ENCODE peak calls at places on chromosome 4, in four cellular contexts. One of them, this sample, is unnamed.

GRCh38 chr4:1852904-1853623 is 2.9 kb downstream of the LETM1 start:
- DNase-seq in MCF 10A: no peak
- DNase-seq in sigmoid colon: no peak
- DNase-seq in mammary epithelial cell: no peak
- DNase-seq in this sample: no peak

GRCh38 chr4:129344058-129344457 is 248.1 kb downstream of the C4orf33 start:
- DNase-seq in MCF 10A: peak
- DNase-seq in sigmoid colon: no peak
- DNase-seq in mammary epithelial cell: peak
- DNase-seq in this sample: peak

GRCh38 chr4:40514409-40515025 is 115.1 kb downstream of the RBM47 start:
- DNase-seq in MCF 10A: peak
- DNase-seq in sigmoid colon: no peak
- DNase-seq in mammary epithelial cell: no peak
- DNase-seq in this sample: no peak

GRCh38 chr4:144647095-144647959 is 1.4 kb downstream of the HHIP start:
- DNase-seq in MCF 10A: no peak
- DNase-seq in mammary epithelial cell: no peak
- DNase-seq in sigmoid colon: no peak
- DNase-seq in this sample: peak

GRCh38 chr4:123345924-123346300 is 50.7 kb upstream of the SPRY1 start:
- DNase-seq in mammary epithelial cell: no peak
- DNase-seq in MCF 10A: no peak
- DNase-seq in sigmoid colon: no peak
- DNase-seq in this sample: no peak

GRCh38 chr4:15355464-15355863 is 72.4 kb upstream of the C1QTNF7 start:
- DNase-seq in MCF 10A: no peak
- DNase-seq in sigmoid colon: no peak
- DNase-seq in mammary epithelial cell: no peak
- DNase-seq in this sample: no peak

GRCh38 chr4:47071863-47072441 is 40.6 kb downstream of the GABRB1 start:
- DNase-seq in mammary epithelial cell: peak
- DNase-seq in sigmoid colon: no peak
- DNase-seq in MCF 10A: peak
- DNase-seq in this sample: peak

GRCh38 chr4:147103403-147103946 is 157.8 kb upstream of the TTC29 start:
- DNase-seq in sigmoid colon: peak
- DNase-seq in mammary epithelial cell: peak
- DNase-seq in MCF 10A: peak
- DNase-seq in this sample: peak

GRCh38 chr4:140238353-140239041 is 84.5 kb upstream of the MAML3 start:
- DNase-seq in MCF 10A: peak
- DNase-seq in sigmoid colon: peak
- DNase-seq in mammary epithelial cell: peak
- DNase-seq in this sample: peak

GRCh38 chr4:105496899-105497298 is 23.0 kb upstream of the PPA2 start:
- DNase-seq in MCF 10A: peak
- DNase-seq in sigmoid colon: no peak
- DNase-seq in mammary epithelial cell: no peak
- DNase-seq in this sample: no peak

DNA sequence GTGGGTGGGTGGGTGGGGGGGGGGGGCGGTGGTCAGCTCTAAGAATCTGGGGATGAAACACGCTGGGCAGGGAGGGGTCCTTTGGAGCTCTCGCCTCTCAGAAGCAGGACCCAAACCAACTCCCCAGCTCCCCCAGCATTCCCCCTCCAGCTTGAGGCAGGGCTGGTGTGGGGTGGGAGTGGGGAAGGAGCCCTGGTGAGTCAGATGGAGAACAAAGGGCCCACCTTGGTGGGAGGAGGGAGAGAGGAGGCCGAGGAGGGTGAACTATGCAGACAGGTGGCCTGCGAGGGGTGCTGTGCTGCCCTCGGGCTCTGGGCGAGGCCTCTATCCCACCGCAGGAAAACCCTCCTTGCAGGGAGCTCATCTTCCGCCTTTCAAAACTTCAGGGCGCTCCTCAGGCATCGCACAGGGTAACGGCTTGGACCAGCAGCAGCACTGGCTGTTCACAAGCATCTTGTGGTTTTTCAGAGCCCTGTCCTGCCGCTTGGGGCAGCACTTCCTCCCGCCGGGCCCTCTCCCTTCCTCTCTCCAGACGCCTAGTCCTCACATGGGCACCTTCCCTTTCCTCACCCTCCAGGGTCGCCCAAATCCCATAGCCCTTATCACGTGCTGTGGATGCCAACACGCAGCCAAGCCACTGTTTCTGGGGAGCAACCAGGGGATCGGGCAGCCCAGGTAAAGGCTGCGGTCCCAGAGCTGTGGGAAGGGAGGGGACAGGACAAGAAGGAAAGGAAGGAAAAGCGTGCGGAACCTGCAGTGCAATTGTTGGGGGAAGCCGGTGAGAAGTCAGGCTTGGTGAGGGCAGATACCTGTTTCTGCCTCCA is 34.0 kb upstream of the GRPEL1 start:
- DNase-seq in mammary epithelial cell: peak
- DNase-seq in MCF 10A: peak
- DNase-seq in sigmoid colon: peak
- DNase-seq in this sample: peak
- TF ChIP-seq CTCF in mammary epithelial cell: peak
- TF ChIP-seq CTCF in MCF 10A: peak
- TF ChIP-seq CTCF in sigmoid colon: peak
- TF ChIP-seq CTCF in this sample: peak

DNA sequence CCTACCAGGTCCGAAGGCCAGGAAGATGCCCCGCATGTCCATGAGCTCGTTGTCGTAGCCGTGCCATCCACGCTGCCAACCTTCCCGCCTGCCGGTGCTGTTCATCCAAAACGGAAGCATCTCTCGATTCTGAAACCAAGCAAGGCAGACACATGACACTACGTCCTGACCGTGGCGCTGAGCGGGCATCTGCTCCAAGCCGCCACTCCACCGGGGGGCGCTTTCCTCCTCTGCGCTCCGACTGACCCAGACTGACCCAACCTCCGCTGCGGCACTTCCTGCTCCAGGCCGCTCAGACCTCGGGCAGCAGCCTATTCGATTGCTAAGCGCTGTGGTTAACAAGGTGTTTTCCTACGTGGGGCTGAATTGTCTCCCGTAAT is 120.4 kb downstream of the ENPP6 start:
- DNase-seq in MCF 10A: no peak
- DNase-seq in sigmoid colon: peak
- DNase-seq in mammary epithelial cell: peak
- DNase-seq in this sample: peak
- TF ChIP-seq CTCF in MCF 10A: no peak
- TF ChIP-seq CTCF in sigmoid colon: peak
- TF ChIP-seq CTCF in mammary epithelial cell: peak
- TF ChIP-seq CTCF in this sample: peak

GRCh38 chr4:171588146-171588545 is 225.1 kb upstream of the GALNTL6 start:
- DNase-seq in sigmoid colon: no peak
- DNase-seq in mammary epithelial cell: no peak
- DNase-seq in MCF 10A: no peak
- DNase-seq in this sample: no peak
- TF ChIP-seq CTCF in sigmoid colon: no peak
- TF ChIP-seq CTCF in mammary epithelial cell: no peak
- TF ChIP-seq CTCF in MCF 10A: no peak
- TF ChIP-seq CTCF in this sample: no peak

GRCh38 chr4:53651142-53651720 is 59.9 kb upstream of the LNX1 start:
- DNase-seq in sigmoid colon: no peak
- DNase-seq in mammary epithelial cell: no peak
- DNase-seq in MCF 10A: peak
- DNase-seq in this sample: no peak

GRCh38 chr4:53656421-53656981 is 65.2 kb upstream of the LNX1 start:
- DNase-seq in MCF 10A: peak
- DNase-seq in sigmoid colon: peak
- DNase-seq in mammary epithelial cell: no peak
- DNase-seq in this sample: peak

GRCh38 chr4:53654300-53654758 is 63.0 kb upstream of the LNX1 start:
- DNase-seq in mammary epithelial cell: peak
- DNase-seq in MCF 10A: peak
- DNase-seq in sigmoid colon: no peak
- DNase-seq in this sample: peak

GRCh38 chr4:53649357-53649756 is 58.1 kb upstream of the LNX1 start:
- DNase-seq in MCF 10A: no peak
- DNase-seq in sigmoid colon: no peak
- DNase-seq in mammary epithelial cell: no peak
- DNase-seq in this sample: no peak

GRCh38 chr4:53653484-53654053 is 62.3 kb upstream of the LNX1 start:
- DNase-seq in mammary epithelial cell: peak
- DNase-seq in MCF 10A: peak
- DNase-seq in sigmoid colon: no peak
- DNase-seq in this sample: peak
- TF ChIP-seq CTCF in mammary epithelial cell: peak
- TF ChIP-seq CTCF in MCF 10A: no peak
- TF ChIP-seq CTCF in sigmoid colon: no peak
- TF ChIP-seq CTCF in this sample: no peak

GRCh38 chr4:142923619-142924018 is 77.5 kb upstream of the INPP4B start:
- DNase-seq in mammary epithelial cell: no peak
- DNase-seq in sigmoid colon: no peak
- DNase-seq in MCF 10A: no peak
- DNase-seq in this sample: no peak

GRCh38 chr4:142922720-142923119 is 76.6 kb upstream of the INPP4B start:
- DNase-seq in sigmoid colon: no peak
- DNase-seq in MCF 10A: no peak
- DNase-seq in mammary epithelial cell: no peak
- DNase-seq in this sample: no peak

GRCh38 chr4:142913034-142913433 is 66.9 kb upstream of the INPP4B start:
- DNase-seq in mammary epithelial cell: no peak
- DNase-seq in MCF 10A: no peak
- DNase-seq in sigmoid colon: no peak
- DNase-seq in this sample: no peak

GRCh38 chr4:142913461-142914030 is 67.4 kb upstream of the INPP4B start:
- DNase-seq in sigmoid colon: no peak
- DNase-seq in mammary epithelial cell: no peak
- DNase-seq in MCF 10A: no peak
- DNase-seq in this sample: peak

GRCh38 chr4:142917678-142918077 is 71.6 kb upstream of the INPP4B start:
- DNase-seq in MCF 10A: no peak
- DNase-seq in mammary epithelial cell: no peak
- DNase-seq in sigmoid colon: no peak
- DNase-seq in this sample: no peak
- TF ChIP-seq CTCF in MCF 10A: no peak
- TF ChIP-seq CTCF in mammary epithelial cell: no peak
- TF ChIP-seq CTCF in sigmoid colon: no peak
- TF ChIP-seq CTCF in this sample: no peak

GRCh38 chr4:117700111-117700892 is 334.0 kb upstream of the NDST3 start:
- DNase-seq in mammary epithelial cell: peak
- DNase-seq in sigmoid colon: no peak
- DNase-seq in MCF 10A: peak
- DNase-seq in this sample: no peak
- TF ChIP-seq CTCF in mammary epithelial cell: peak
- TF ChIP-seq CTCF in sigmoid colon: no peak
- TF ChIP-seq CTCF in MCF 10A: peak
- TF ChIP-seq CTCF in this sample: no peak